ENCODE peak calls at places on chromosome 4, in six cellular contexts. One of them, this sample, is unnamed. For H3K4me1, the result is how much of the 10 kb centered on the place peaks cover.

GRCh38 chr4:5142726-5143125 is 91.4 kb downstream of the STK32B start:
- DNase-seq in HCT116: peak
- DNase-seq in esophagus squamous epithelium: no peak
- DNase-seq in breast epithelium: no peak
- DNase-seq in A549: peak
- DNase-seq in tibial nerve: peak
- DNase-seq in this sample: no peak

GRCh38 chr4:89173336-89174090 is 62.2 kb downstream of the TIGD2 start:
- DNase-seq in HCT116: no peak
- DNase-seq in esophagus squamous epithelium: no peak
- DNase-seq in breast epithelium: no peak
- DNase-seq in A549: no peak
- DNase-seq in tibial nerve: no peak
- DNase-seq in this sample: no peak

GRCh38 chr4:60865238-60865637 is 334.9 kb upstream of the ADGRL3 start:
- DNase-seq in HCT116: no peak
- DNase-seq in esophagus squamous epithelium: no peak
- DNase-seq in breast epithelium: no peak
- DNase-seq in A549: no peak
- DNase-seq in tibial nerve: no peak
- DNase-seq in this sample: no peak

GRCh38 chr4:57158221-57158620 is 48.0 kb upstream of the IGFBP7 start:
- DNase-seq in HCT116: no peak
- DNase-seq in esophagus squamous epithelium: no peak
- DNase-seq in breast epithelium: no peak
- DNase-seq in A549: no peak
- DNase-seq in tibial nerve: no peak
- DNase-seq in this sample: no peak

GRCh38 chr4:30429813-30430466 is 290.2 kb upstream of the PCDH7 start:
- DNase-seq in HCT116: peak
- DNase-seq in esophagus squamous epithelium: no peak
- DNase-seq in breast epithelium: no peak
- DNase-seq in A549: no peak
- DNase-seq in tibial nerve: no peak
- DNase-seq in this sample: no peak

GRCh38 chr4:71498624-71499023 is 159.8 kb downstream of the SLC4A4 start:
- DNase-seq in HCT116: no peak
- DNase-seq in esophagus squamous epithelium: no peak
- DNase-seq in breast epithelium: no peak
- DNase-seq in A549: no peak
- DNase-seq in tibial nerve: no peak
- DNase-seq in this sample: no peak

GRCh38 chr4:78561677-78562076 is 10.1 kb downstream of the ANXA3 start:
- DNase-seq in HCT116: no peak
- DNase-seq in esophagus squamous epithelium: no peak
- DNase-seq in breast epithelium: no peak
- DNase-seq in A549: no peak
- DNase-seq in tibial nerve: no peak
- DNase-seq in this sample: no peak

GRCh38 chr4:162461952-162462351 is 298.2 kb upstream of the FSTL5 start:
- DNase-seq in HCT116: peak
- DNase-seq in esophagus squamous epithelium: no peak
- DNase-seq in breast epithelium: no peak
- DNase-seq in A549: no peak
- DNase-seq in tibial nerve: no peak
- DNase-seq in this sample: no peak

GRCh38 chr4:109005523-109005922 is 242.7 kb upstream of the ETNPPL start:
- DNase-seq in HCT116: no peak
- DNase-seq in esophagus squamous epithelium: no peak
- DNase-seq in breast epithelium: no peak
- DNase-seq in A549: no peak
- DNase-seq in tibial nerve: no peak
- DNase-seq in this sample: no peak

GRCh38 chr4:169410839-169411770 is 140.3 kb upstream of the SH3RF1 start:
- DNase-seq in HCT116: no peak
- DNase-seq in esophagus squamous epithelium: no peak
- DNase-seq in breast epithelium: peak
- DNase-seq in A549: no peak
- DNase-seq in tibial nerve: peak
- DNase-seq in this sample: no peak

GRCh38 chr4:19936471-19936870 is 315.2 kb upstream of the SLIT2 start:
- DNase-seq in HCT116: no peak
- DNase-seq in esophagus squamous epithelium: no peak
- DNase-seq in breast epithelium: no peak
- DNase-seq in A549: no peak
- DNase-seq in tibial nerve: no peak
- DNase-seq in this sample: no peak

GRCh38 chr4:100981447-100982204 is 365.7 kb downstream of the PPP3CA start:
- DNase-seq in HCT116: no peak
- DNase-seq in esophagus squamous epithelium: no peak
- DNase-seq in breast epithelium: no peak
- DNase-seq in A549: no peak
- DNase-seq in tibial nerve: peak
- DNase-seq in this sample: no peak

GRCh38 chr4:168388890-168389289 is 70.3 kb upstream of the DDX60 start:
- DNase-seq in HCT116: no peak
- DNase-seq in esophagus squamous epithelium: no peak
- DNase-seq in breast epithelium: no peak
- DNase-seq in A549: no peak
- DNase-seq in tibial nerve: no peak
- DNase-seq in this sample: no peak

GRCh38 chr4:68366600-68366999 is 16.7 kb upstream of the YTHDC1 start:
- DNase-seq in HCT116: no peak
- DNase-seq in esophagus squamous epithelium: no peak
- DNase-seq in breast epithelium: no peak
- DNase-seq in A549: no peak
- DNase-seq in tibial nerve: no peak
- DNase-seq in this sample: no peak

GRCh38 chr4:54516556-54517215 is 141.1 kb upstream of the KIT start:
- DNase-seq in HCT116: no peak
- DNase-seq in esophagus squamous epithelium: no peak
- DNase-seq in breast epithelium: no peak
- DNase-seq in A549: no peak
- DNase-seq in tibial nerve: no peak
- DNase-seq in this sample: no peak

GRCh38 chr4:53185853-53186590 is 179.8 kb downstream of the SCFD2 start:
- DNase-seq in HCT116: no peak
- DNase-seq in esophagus squamous epithelium: no peak
- DNase-seq in breast epithelium: no peak
- DNase-seq in A549: no peak
- DNase-seq in tibial nerve: no peak
- DNase-seq in this sample: no peak

GRCh38 chr4:186002853-186003252 is 66.1 kb upstream of the TLR3 start:
- DNase-seq in HCT116: no peak
- DNase-seq in esophagus squamous epithelium: no peak
- DNase-seq in breast epithelium: no peak
- DNase-seq in A549: no peak
- DNase-seq in tibial nerve: no peak
- DNase-seq in this sample: no peak

GRCh38 chr4:173040200-173040599 is 128.4 kb upstream of the GALNT7 start:
- DNase-seq in HCT116: no peak
- DNase-seq in esophagus squamous epithelium: no peak
- DNase-seq in breast epithelium: no peak
- DNase-seq in A549: no peak
- DNase-seq in tibial nerve: peak
- DNase-seq in this sample: no peak

GRCh38 chr4:82415922-82416365 is 14.3 kb downstream of the HNRNPDL start:
- DNase-seq in HCT116: no peak
- DNase-seq in esophagus squamous epithelium: no peak
- DNase-seq in breast epithelium: no peak
- DNase-seq in A549: no peak
- DNase-seq in tibial nerve: no peak
- DNase-seq in this sample: no peak

GRCh38 chr4:10173754-10174749 is 57.5 kb upstream of the WDR1 start:
- DNase-seq in HCT116: no peak
- DNase-seq in esophagus squamous epithelium: no peak
- DNase-seq in breast epithelium: peak
- DNase-seq in A549: no peak
- DNase-seq in tibial nerve: no peak
- DNase-seq in this sample: no peak

GRCh38 chr4:82201805-82202636 is 171.8 kb downstream of the HNRNPD start:
- DNase-seq in HCT116: peak
- DNase-seq in esophagus squamous epithelium: no peak
- DNase-seq in breast epithelium: no peak
- DNase-seq in A549: no peak
- DNase-seq in tibial nerve: no peak
- DNase-seq in this sample: no peak

GRCh38 chr4:106287353-106287969 is 28.5 kb downstream of the TBCK start:
- DNase-seq in HCT116: no peak
- DNase-seq in esophagus squamous epithelium: no peak
- DNase-seq in breast epithelium: no peak
- DNase-seq in A549: peak
- DNase-seq in tibial nerve: peak
- DNase-seq in this sample: no peak

GRCh38 chr4:106385853-106386393 is 17.3 kb upstream of the GIMD1 start:
- DNase-seq in HCT116: no peak
- DNase-seq in esophagus squamous epithelium: no peak
- DNase-seq in breast epithelium: no peak
- DNase-seq in A549: no peak
- DNase-seq in tibial nerve: no peak
- DNase-seq in this sample: no peak

GRCh38 chr4:138919094-138919936 is 96.3 kb upstream of the NOCT start:
- DNase-seq in HCT116: peak
- DNase-seq in esophagus squamous epithelium: no peak
- DNase-seq in breast epithelium: peak
- DNase-seq in A549: peak
- DNase-seq in tibial nerve: peak
- DNase-seq in this sample: no peak

GRCh38 chr4:144705861-144706590 is 60.1 kb downstream of the HHIP start:
- DNase-seq in HCT116: no peak
- DNase-seq in esophagus squamous epithelium: no peak
- DNase-seq in breast epithelium: no peak
- DNase-seq in A549: no peak
- DNase-seq in tibial nerve: no peak
- DNase-seq in this sample: no peak

DNA sequence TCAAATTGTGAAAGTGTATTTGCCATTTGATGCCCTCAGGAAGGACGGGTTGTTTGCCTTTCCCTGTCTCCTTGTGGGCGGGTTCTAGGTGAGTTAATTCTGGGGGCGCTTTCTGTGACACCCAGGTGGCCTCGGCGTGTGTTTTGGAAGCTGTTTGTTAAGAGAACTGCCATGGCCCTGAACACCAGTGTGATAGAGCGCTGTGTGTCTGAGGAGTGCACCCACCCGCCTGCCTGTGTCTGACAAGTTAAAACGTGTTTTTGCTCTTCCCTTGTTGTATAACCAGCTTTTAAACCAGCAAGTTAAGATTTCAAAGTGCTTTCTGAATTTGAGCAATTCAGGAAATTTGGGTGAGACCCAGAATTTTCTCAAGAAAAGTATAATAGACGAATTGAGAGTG is 55.3 kb upstream of the HGFAC start:
- DNase-seq in HCT116: no peak
- DNase-seq in esophagus squamous epithelium: no peak
- DNase-seq in breast epithelium: peak
- DNase-seq in A549: no peak
- DNase-seq in tibial nerve: no peak
- DNase-seq in this sample: peak
- H3K4me1 ChIP-seq in HCT116: under half
- H3K4me1 ChIP-seq in esophagus squamous epithelium: half or more
- H3K4me1 ChIP-seq in breast epithelium: under half
- H3K4me1 ChIP-seq in A549: under half
- H3K4me1 ChIP-seq in tibial nerve: half or more
- H3K4me1 ChIP-seq in this sample: under half

DNA sequence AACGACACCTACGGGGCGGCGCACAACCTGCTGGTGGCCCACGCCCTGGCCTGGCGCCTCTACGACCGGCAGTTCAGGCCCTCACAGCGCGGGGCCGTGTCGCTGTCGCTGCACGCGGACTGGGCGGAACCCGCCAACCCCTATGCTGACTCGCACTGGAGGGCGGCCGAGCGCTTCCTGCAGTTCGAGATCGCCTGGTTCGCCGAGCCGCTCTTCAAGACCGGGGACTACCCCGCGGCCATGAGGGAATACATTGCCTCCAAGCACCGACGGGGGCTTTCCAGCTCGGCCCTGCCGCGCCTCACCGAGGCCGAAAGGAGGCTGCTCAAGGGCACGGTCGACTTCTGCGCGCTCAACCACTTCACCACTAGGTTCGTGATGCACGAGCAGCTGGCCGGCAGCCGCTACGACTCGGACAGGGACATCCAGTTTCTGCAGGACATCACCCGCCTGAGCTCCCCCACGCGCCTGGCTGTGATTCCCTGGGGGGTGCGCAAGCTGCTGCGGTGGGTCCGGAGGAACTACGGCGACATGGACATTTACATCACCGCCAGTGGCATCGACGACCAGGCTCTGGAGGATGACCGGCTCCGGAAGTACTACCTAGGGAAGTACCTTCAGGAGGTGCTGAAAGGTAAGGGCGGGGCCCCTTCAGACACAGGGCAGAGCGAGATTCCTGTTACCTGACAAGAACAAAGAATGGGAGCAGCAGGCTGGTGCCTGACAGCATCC is 11.7 kb downstream of the RPL9 start:
- DNase-seq in HCT116: no peak
- DNase-seq in esophagus squamous epithelium: peak
- DNase-seq in breast epithelium: peak
- DNase-seq in A549: no peak
- DNase-seq in tibial nerve: no peak
- DNase-seq in this sample: peak
- TF ChIP-seq CTCF in HCT116: no peak
- TF ChIP-seq CTCF in esophagus squamous epithelium: peak
- TF ChIP-seq CTCF in breast epithelium: peak
- TF ChIP-seq CTCF in A549: no peak
- TF ChIP-seq CTCF in tibial nerve: peak
- TF ChIP-seq CTCF in this sample: peak

GRCh38 chr4:147820975-147821374 is 89.1 kb downstream of the ARHGAP10 start:
- DNase-seq in HCT116: no peak
- DNase-seq in esophagus squamous epithelium: no peak
- DNase-seq in breast epithelium: no peak
- DNase-seq in A549: no peak
- DNase-seq in tibial nerve: no peak
- DNase-seq in this sample: peak

GRCh38 chr4:147813107-147813773 is 81.4 kb downstream of the ARHGAP10 start:
- DNase-seq in HCT116: no peak
- DNase-seq in esophagus squamous epithelium: no peak
- DNase-seq in breast epithelium: no peak
- DNase-seq in A549: no peak
- DNase-seq in tibial nerve: no peak
- DNase-seq in this sample: no peak

GRCh38 chr4:147814334-147814733 is 82.4 kb downstream of the ARHGAP10 start:
- DNase-seq in HCT116: no peak
- DNase-seq in esophagus squamous epithelium: no peak
- DNase-seq in breast epithelium: no peak
- DNase-seq in A549: no peak
- DNase-seq in tibial nerve: no peak
- DNase-seq in this sample: no peak

GRCh38 chr4:147815741-147816140 is 83.9 kb downstream of the ARHGAP10 start:
- DNase-seq in HCT116: no peak
- DNase-seq in esophagus squamous epithelium: no peak
- DNase-seq in breast epithelium: no peak
- DNase-seq in A549: no peak
- DNase-seq in tibial nerve: no peak
- DNase-seq in this sample: no peak

GRCh38 chr4:147816382-147817254 is 84.7 kb downstream of the ARHGAP10 start:
- DNase-seq in HCT116: no peak
- DNase-seq in esophagus squamous epithelium: no peak
- DNase-seq in breast epithelium: no peak
- DNase-seq in A549: no peak
- DNase-seq in tibial nerve: no peak
- DNase-seq in this sample: no peak
- H3K4me1 ChIP-seq in HCT116: under half
- H3K4me1 ChIP-seq in esophagus squamous epithelium: half or more
- H3K4me1 ChIP-seq in breast epithelium: under half
- H3K4me1 ChIP-seq in A549: under half
- H3K4me1 ChIP-seq in tibial nerve: half or more
- H3K4me1 ChIP-seq in this sample: under half

GRCh38 chr4:22389240-22389871 is 126.5 kb downstream of the ADGRA3 start:
- DNase-seq in HCT116: peak
- DNase-seq in esophagus squamous epithelium: no peak
- DNase-seq in breast epithelium: no peak
- DNase-seq in A549: peak
- DNase-seq in tibial nerve: peak
- DNase-seq in this sample: no peak
- TF ChIP-seq CTCF in HCT116: peak
- TF ChIP-seq CTCF in esophagus squamous epithelium: peak
- TF ChIP-seq CTCF in breast epithelium: peak
- TF ChIP-seq CTCF in A549: peak
- TF ChIP-seq CTCF in tibial nerve: peak
- TF ChIP-seq CTCF in this sample: peak

This sample was measured in RWPE2.